ENCODE peak calls at places on chromosomes 1 and 21, in nine cellular contexts. A, L, J, Q, S, X, V, I and K are unnamed samples.

GRCh38 chr1:100736766-100737165 is 17.2 kb downstream of the VCAM1 start:
- DNase-seq in A (no peak), L (no peak), J (no peak), Q (peak; percentile 68), S (no peak), X (no peak), V (no peak), I (no peak), K (no peak)

GRCh38 chr1:228085287-228085926 is 2.9 kb downstream of the ARF1 start:
- DNase-seq in A (no peak), L (no peak), J (peak; percentile 50), Q (peak; percentile 74), S (no peak), X (no peak), V (no peak), I (no peak), K (no peak)

GRCh38 chr1:39981957-39982356 is 27.0 kb downstream of the MFSD2A start:
- DNase-seq in A (no peak), L (no peak), J (peak; percentile 15), Q (no peak), S (no peak), X (no peak), V (no peak), I (no peak), K (no peak)

GRCh38 chr1:115057661-115058249 is 28.1 kb downstream of the TSHB start:
- DNase-seq in A (no peak), L (no peak), J (no peak), Q (no peak), S (no peak), X (no peak), V (no peak), I (no peak), K (no peak)

GRCh38 chr1:232352956-232353355 is 277.0 kb downstream of the SIPA1L2 start:
- DNase-seq in A (no peak), L (no peak), J (no peak), Q (no peak), S (no peak), X (peak; percentile 34), V (no peak), I (no peak), K (no peak)

GRCh38 chr21:36068748-36069398 is 951 bp upstream of the CBR1 start:
- DNase-seq in A (no peak), L (no peak), J (no peak), Q (no peak), S (no peak), X (no peak), V (no peak), I (no peak), K (no peak)

GRCh38 chr1:234958066-234958701 is 170.5 kb downstream of the TOMM20 start:
- DNase-seq in A (no peak), L (no peak), J (no peak), Q (no peak), S (no peak), X (no peak), V (no peak), I (no peak), K (no peak)

GRCh38 chr1:202133016-202133415 is 10.3 kb downstream of the GPR37L1 start:
- DNase-seq in A (peak; percentile 77), L (peak; percentile 63), J (no peak), Q (no peak), S (no peak), X (no peak), V (peak; percentile 49), I (peak; percentile 88), K (peak; percentile 79)

GRCh38 chr1:27416387-27417111 is 24.1 kb downstream of the GPR3 start:
- DNase-seq in A (no peak), L (no peak), J (peak; percentile 49), Q (peak; percentile 80), S (no peak), X (no peak), V (no peak), I (peak; percentile 67), K (no peak)

GRCh38 chr1:53717025-53717804 is 21.7 kb downstream of the GLIS1 start:
- DNase-seq in A (no peak), L (no peak), J (no peak), Q (no peak), S (no peak), X (no peak), V (no peak), I (no peak), K (no peak)

GRCh38 chr1:2213576-2214505 is 14.3 kb upstream of the SKI start:
- DNase-seq in A (peak; percentile 96), L (peak; percentile 94), J (peak; percentile 71), Q (peak; percentile 48), S (no peak), X (no peak), V (peak; percentile 80), I (peak; percentile 78), K (peak; percentile 91)

GRCh38 chr1:214957330-214958137 is 125.0 kb upstream of the KCNK2 start:
- DNase-seq in A (no peak), L (no peak), J (no peak), Q (no peak), S (no peak), X (no peak), V (no peak), I (no peak), K (no peak)

GRCh38 chr21:31334648-31335121 is 9.4 kb downstream of the TIAM1 start:
- DNase-seq in A (no peak), L (no peak), J (no peak), Q (no peak), S (peak; percentile 59), X (no peak), V (no peak), I (no peak), K (no peak)

GRCh38 chr1:192609110-192610079 is 26.6 kb upstream of the RGS13 start:
- DNase-seq in A (peak; percentile 84), L (peak; percentile 18), J (peak; percentile 81), Q (no peak), S (peak; percentile 60), X (no peak), V (peak; percentile 13), I (peak; percentile 61), K (peak; percentile 82)

DNA sequence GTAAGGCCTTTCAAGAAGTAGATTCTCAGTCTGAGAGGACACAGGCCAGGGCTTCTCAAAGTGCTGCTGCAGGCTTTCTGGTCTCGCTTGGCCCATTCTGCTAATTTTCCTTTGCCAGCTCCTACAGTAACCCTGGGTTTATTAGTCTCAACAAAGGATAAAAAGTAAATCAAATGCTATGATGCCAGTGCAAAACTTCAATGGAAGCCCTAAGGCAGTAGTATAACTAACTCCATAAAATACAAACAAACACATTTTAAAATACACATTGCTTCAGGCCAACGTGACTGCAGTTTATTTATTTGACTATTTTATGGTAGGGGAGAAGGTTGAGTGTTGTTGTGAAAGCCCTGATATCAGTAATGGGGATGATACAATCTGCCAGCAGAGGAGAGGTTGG is 89.6 kb downstream of the NRDC start:
- DNase-seq in A (no peak), L (no peak), J (no peak), Q (no peak), S (no peak), X (no peak), V (no peak), I (no peak), K (no peak)
- TF ChIP-seq POLR2A in A (no peak), L (no peak), J (no peak), Q (no peak), S (no peak), X (no peak), V (no peak), I (no peak), K (no peak)

DNA sequence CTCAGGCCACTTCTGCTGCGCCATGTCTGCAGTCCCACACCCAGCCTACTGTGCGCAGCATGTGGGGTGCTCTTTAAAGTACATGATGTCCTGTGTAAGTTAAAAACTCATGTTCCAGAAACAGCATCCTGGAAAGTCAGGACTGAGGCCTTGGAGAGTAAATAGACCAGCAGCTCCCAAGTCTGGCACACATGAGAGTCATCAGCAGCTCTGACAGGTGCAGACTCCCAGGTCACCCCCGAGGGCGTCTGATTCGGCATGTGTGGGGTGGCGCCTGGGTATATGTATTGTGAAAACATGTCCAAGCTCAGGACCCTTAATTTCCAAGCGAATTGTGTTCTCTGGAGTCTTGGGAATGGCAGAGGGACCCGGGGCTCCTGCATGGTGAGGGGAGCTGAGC is 120.1 kb upstream of the RUNX3 start:
- DNase-seq in A (no peak), L (no peak), J (no peak), Q (no peak), S (no peak), X (no peak), V (no peak), I (no peak), K (no peak)
- H3K27ac ChIP-seq in A (no peak overlapping the region), L (no peak overlapping the region), J (no peak overlapping the region), Q (no peak overlapping the region), S (no peak overlapping the region), X (no peak overlapping the region), V (no peak overlapping the region), I (no peak overlapping the region), K (no peak overlapping the region)

GRCh38 chr1:173476664-173477285 is 360 bp upstream of the PRDX6 start:
- DNase-seq in A (peak; percentile 97), L (peak; percentile 87), J (peak; percentile 94), Q (peak; percentile 81), S (peak; percentile 89), X (peak; percentile 95), V (peak; percentile 80), I (peak; percentile 96), K (peak; percentile 97)
- TF ChIP-seq POLR2A in A (peak; percentile 27), L (no peak), J (peak; percentile 73), Q (peak; percentile 78), S (no peak), X (no peak), V (no peak), I (no peak), K (no peak)

GRCh38 chr1:41875487-41875886 is 43.2 kb downstream of the HIVEP3 start:
- DNase-seq in A (no peak), L (no peak), J (no peak), Q (no peak), S (no peak), X (no peak), V (no peak), I (no peak), K (no peak)

GRCh38 chr1:41878495-41878894 is 40.2 kb downstream of the HIVEP3 start:
- DNase-seq in A (no peak), L (no peak), J (no peak), Q (no peak), S (no peak), X (no peak), V (no peak), I (no peak), K (no peak)

GRCh38 chr1:41874903-41875411 is 43.8 kb downstream of the HIVEP3 start:
- DNase-seq in A (no peak), L (no peak), J (no peak), Q (no peak), S (no peak), X (no peak), V (no peak), I (peak; percentile 60), K (peak; percentile 17)

GRCh38 chr1:41878911-41879310 is 39.8 kb downstream of the HIVEP3 start:
- DNase-seq in A (no peak), L (no peak), J (no peak), Q (no peak), S (no peak), X (no peak), V (no peak), I (no peak), K (no peak)

GRCh38 chr1:41876533-41877445 is 41.9 kb downstream of the HIVEP3 start:
- DNase-seq in A (no peak), L (no peak), J (no peak), Q (no peak), S (no peak), X (no peak), V (no peak), I (peak; percentile 38), K (no peak)
- H3K27ac ChIP-seq in A (no peak overlapping the region), L (no peak overlapping the region), J (no peak overlapping the region), Q (no peak overlapping the region), S (no peak overlapping the region), X (no peak overlapping the region), V (no peak overlapping the region), I (no peak overlapping the region), K (no peak overlapping the region)

GRCh38 chr21:44300262-44300959 is 558 bp downstream of the PFKL start:
- DNase-seq in A (peak; percentile 88), L (peak; percentile 70), J (peak; percentile 87), Q (peak; percentile 53), S (peak; percentile 87), X (no peak), V (peak; percentile 49), I (peak; percentile 70), K (peak; percentile 79)
- TF ChIP-seq POLR2A in A (no peak), L (peak; percentile 30), J (peak; percentile 85), Q (peak; percentile 64), S (no peak), X (no peak), V (no peak), I (no peak), K (peak; percentile 78)